ENCODE peak calls at places on chromosomes 11 and 22, in ten cellular contexts. One of them, this sample, is unnamed.

GRCh38 chr11:3222003-3222855 is 3.6 kb upstream of the MRGPRG start:
- DNase-seq in neural progenitor cell: no peak
- DNase-seq in activated T-cell treated with anti-CD3 and anti-CD28 coated beads for 1 hour: no peak
- DNase-seq in NCI-H1092 treated with DMSO at 0.1 percent for 48 hours: no peak
- DNase-seq in C1 segment of cervical spinal cord: no peak
- DNase-seq in kidney: peak
- DNase-seq in Daoy: no peak
- DNase-seq in NCI-H774: no peak
- DNase-seq in effector memory CD8-positive, alpha-beta T cell: no peak
- DNase-seq in GM12891: no peak
- DNase-seq in this sample: no peak

GRCh38 chr22:40890881-40891280 is 29.0 kb upstream of the DNAJB7 start:
- DNase-seq in neural progenitor cell: no peak
- DNase-seq in activated T-cell treated with anti-CD3 and anti-CD28 coated beads for 1 hour: no peak
- DNase-seq in NCI-H1092 treated with DMSO at 0.1 percent for 48 hours: no peak
- DNase-seq in C1 segment of cervical spinal cord: no peak
- DNase-seq in kidney: no peak
- DNase-seq in Daoy: no peak
- DNase-seq in NCI-H774: no peak
- DNase-seq in effector memory CD8-positive, alpha-beta T cell: no peak
- DNase-seq in GM12891: no peak
- DNase-seq in this sample: no peak

GRCh38 chr11:83033367-83033766 is 38.3 kb downstream of the RAB30 start:
- DNase-seq in neural progenitor cell: no peak
- DNase-seq in activated T-cell treated with anti-CD3 and anti-CD28 coated beads for 1 hour: no peak
- DNase-seq in NCI-H1092 treated with DMSO at 0.1 percent for 48 hours: no peak
- DNase-seq in C1 segment of cervical spinal cord: no peak
- DNase-seq in kidney: no peak
- DNase-seq in Daoy: no peak
- DNase-seq in NCI-H774: no peak
- DNase-seq in effector memory CD8-positive, alpha-beta T cell: no peak
- DNase-seq in GM12891: no peak
- DNase-seq in this sample: no peak

GRCh38 chr11:86244063-86244521 is 461 bp upstream of the EED start:
- DNase-seq in neural progenitor cell: peak
- DNase-seq in activated T-cell treated with anti-CD3 and anti-CD28 coated beads for 1 hour: peak
- DNase-seq in NCI-H1092 treated with DMSO at 0.1 percent for 48 hours: no peak
- DNase-seq in C1 segment of cervical spinal cord: no peak
- DNase-seq in kidney: peak
- DNase-seq in Daoy: peak
- DNase-seq in NCI-H774: peak
- DNase-seq in effector memory CD8-positive, alpha-beta T cell: no peak
- DNase-seq in GM12891: peak
- DNase-seq in this sample: no peak

GRCh38 chr11:28107331-28107725 is 628 bp downstream of the KIF18A start:
- DNase-seq in neural progenitor cell: peak
- DNase-seq in activated T-cell treated with anti-CD3 and anti-CD28 coated beads for 1 hour: no peak
- DNase-seq in NCI-H1092 treated with DMSO at 0.1 percent for 48 hours: peak
- DNase-seq in C1 segment of cervical spinal cord: no peak
- DNase-seq in kidney: no peak
- DNase-seq in Daoy: no peak
- DNase-seq in NCI-H774: no peak
- DNase-seq in effector memory CD8-positive, alpha-beta T cell: no peak
- DNase-seq in GM12891: no peak
- DNase-seq in this sample: no peak

GRCh38 chr11:65013692-65014145 is 241 bp upstream of the ARL2 start:
- DNase-seq in neural progenitor cell: peak
- DNase-seq in activated T-cell treated with anti-CD3 and anti-CD28 coated beads for 1 hour: peak
- DNase-seq in NCI-H1092 treated with DMSO at 0.1 percent for 48 hours: peak
- DNase-seq in C1 segment of cervical spinal cord: peak
- DNase-seq in kidney: peak
- DNase-seq in Daoy: peak
- DNase-seq in NCI-H774: no peak
- DNase-seq in effector memory CD8-positive, alpha-beta T cell: peak
- DNase-seq in GM12891: peak
- DNase-seq in this sample: peak

GRCh38 chr11:129881570-129882170 is 13.7 kb downstream of the NFRKB start:
- DNase-seq in neural progenitor cell: peak
- DNase-seq in activated T-cell treated with anti-CD3 and anti-CD28 coated beads for 1 hour: peak
- DNase-seq in NCI-H1092 treated with DMSO at 0.1 percent for 48 hours: peak
- DNase-seq in C1 segment of cervical spinal cord: no peak
- DNase-seq in kidney: no peak
- DNase-seq in Daoy: peak
- DNase-seq in NCI-H774: no peak
- DNase-seq in effector memory CD8-positive, alpha-beta T cell: peak
- DNase-seq in GM12891: peak
- DNase-seq in this sample: no peak

GRCh38 chr11:45635907-45636306 is 29.5 kb downstream of the CHST1 start:
- DNase-seq in neural progenitor cell: no peak
- DNase-seq in activated T-cell treated with anti-CD3 and anti-CD28 coated beads for 1 hour: no peak
- DNase-seq in NCI-H1092 treated with DMSO at 0.1 percent for 48 hours: no peak
- DNase-seq in C1 segment of cervical spinal cord: no peak
- DNase-seq in kidney: no peak
- DNase-seq in Daoy: no peak
- DNase-seq in NCI-H774: no peak
- DNase-seq in effector memory CD8-positive, alpha-beta T cell: no peak
- DNase-seq in GM12891: no peak
- DNase-seq in this sample: no peak

GRCh38 chr11:65594991-65595920 is at the start of gene KCNK7:
- DNase-seq in neural progenitor cell: no peak
- DNase-seq in activated T-cell treated with anti-CD3 and anti-CD28 coated beads for 1 hour: no peak
- DNase-seq in NCI-H1092 treated with DMSO at 0.1 percent for 48 hours: no peak
- DNase-seq in C1 segment of cervical spinal cord: no peak
- DNase-seq in kidney: peak
- DNase-seq in Daoy: peak
- DNase-seq in NCI-H774: no peak
- DNase-seq in effector memory CD8-positive, alpha-beta T cell: no peak
- DNase-seq in GM12891: no peak
- DNase-seq in this sample: no peak

GRCh38 chr11:134068829-134069425 is at the start of gene JAM3:
- DNase-seq in neural progenitor cell: peak
- DNase-seq in activated T-cell treated with anti-CD3 and anti-CD28 coated beads for 1 hour: peak
- DNase-seq in NCI-H1092 treated with DMSO at 0.1 percent for 48 hours: peak
- DNase-seq in C1 segment of cervical spinal cord: peak
- DNase-seq in kidney: peak
- DNase-seq in Daoy: peak
- DNase-seq in NCI-H774: peak
- DNase-seq in effector memory CD8-positive, alpha-beta T cell: peak
- DNase-seq in GM12891: peak
- DNase-seq in this sample: peak

GRCh38 chr11:122646549-122647340 is 8.8 kb upstream of the UBASH3B start:
- DNase-seq in neural progenitor cell: no peak
- DNase-seq in activated T-cell treated with anti-CD3 and anti-CD28 coated beads for 1 hour: no peak
- DNase-seq in NCI-H1092 treated with DMSO at 0.1 percent for 48 hours: peak
- DNase-seq in C1 segment of cervical spinal cord: no peak
- DNase-seq in kidney: no peak
- DNase-seq in Daoy: no peak
- DNase-seq in NCI-H774: no peak
- DNase-seq in effector memory CD8-positive, alpha-beta T cell: no peak
- DNase-seq in GM12891: no peak
- DNase-seq in this sample: no peak

This sample was measured in central memory CD8-positive, alpha-beta T cell.